ENCODE peak calls at places on chromosome 1, in five cellular contexts. One of them, this sample, is unnamed.

GRCh38 chr1:110860174-110860573 is 12.8 kb upstream of the CD53 start:
- DNase-seq in CD4-positive, CD25-positive, alpha-beta regulatory T cell: no peak
- DNase-seq in IMR-90: no peak
- DNase-seq in left lung: no peak
- DNase-seq in heart left ventricle: no peak
- DNase-seq in this sample: no peak

GRCh38 chr1:47187226-47187925 is 2.5 kb downstream of the PDZK1IP1 start:
- DNase-seq in CD4-positive, CD25-positive, alpha-beta regulatory T cell: no peak
- DNase-seq in IMR-90: no peak
- DNase-seq in left lung: no peak
- DNase-seq in heart left ventricle: no peak
- DNase-seq in this sample: no peak

GRCh38 chr1:66371233-66372005 is 162.5 kb upstream of the SGIP1 start:
- DNase-seq in CD4-positive, CD25-positive, alpha-beta regulatory T cell: no peak
- DNase-seq in IMR-90: peak; percentile 85
- DNase-seq in left lung: no peak
- DNase-seq in heart left ventricle: no peak
- DNase-seq in this sample: no peak

GRCh38 chr1:143698016-143698415 is 273.8 kb downstream of the FAM72C start:
- DNase-seq in CD4-positive, CD25-positive, alpha-beta regulatory T cell: no peak
- DNase-seq in IMR-90: no peak
- DNase-seq in left lung: no peak
- DNase-seq in heart left ventricle: no peak
- DNase-seq in this sample: no peak

GRCh38 chr1:168324745-168325425 is 44.2 kb downstream of the TBX19 start:
- DNase-seq in CD4-positive, CD25-positive, alpha-beta regulatory T cell: no peak
- DNase-seq in IMR-90: no peak
- DNase-seq in left lung: no peak
- DNase-seq in heart left ventricle: no peak
- DNase-seq in this sample: no peak

GRCh38 chr1:109397451-109398342 is at the start of gene SORT1:
- DNase-seq in CD4-positive, CD25-positive, alpha-beta regulatory T cell: peak; percentile 34
- DNase-seq in IMR-90: peak; percentile 83
- DNase-seq in left lung: peak; percentile 84
- DNase-seq in heart left ventricle: peak; percentile 90
- DNase-seq in this sample: peak; percentile 30

GRCh38 chr1:110136911-110137310 is 13.4 kb upstream of the SLC6A17 start:
- DNase-seq in CD4-positive, CD25-positive, alpha-beta regulatory T cell: no peak
- DNase-seq in IMR-90: no peak
- DNase-seq in left lung: no peak
- DNase-seq in heart left ventricle: no peak
- DNase-seq in this sample: peak; percentile 12

GRCh38 chr1:172167801-172168596 is 252.5 kb upstream of the C1orf105 start:
- DNase-seq in CD4-positive, CD25-positive, alpha-beta regulatory T cell: no peak
- DNase-seq in IMR-90: peak; percentile 81
- DNase-seq in left lung: no peak
- DNase-seq in heart left ventricle: no peak
- DNase-seq in this sample: no peak

GRCh38 chr1:245398180-245398579 is 243.4 kb downstream of the KIF26B start:
- DNase-seq in CD4-positive, CD25-positive, alpha-beta regulatory T cell: no peak
- DNase-seq in IMR-90: no peak
- DNase-seq in left lung: no peak
- DNase-seq in heart left ventricle: no peak
- DNase-seq in this sample: no peak

GRCh38 chr1:4062041-4062440 is 162.0 kb upstream of the C1orf174 start:
- DNase-seq in CD4-positive, CD25-positive, alpha-beta regulatory T cell: no peak
- DNase-seq in IMR-90: no peak
- DNase-seq in left lung: no peak
- DNase-seq in heart left ventricle: no peak
- DNase-seq in this sample: no peak
- H3K9me3 ChIP-seq in CD4-positive, CD25-positive, alpha-beta regulatory T cell: no peaks in the 10 kb centered on the region
- H3K9me3 ChIP-seq in IMR-90: peaks cover 51% of the 10 kb centered on the region
- H3K9me3 ChIP-seq in left lung: no peaks in the 10 kb centered on the region
- H3K9me3 ChIP-seq in heart left ventricle: no peaks in the 10 kb centered on the region
- H3K9me3 ChIP-seq in this sample: no peaks in the 10 kb centered on the region

GRCh38 chr1:152328801-152329391 is 3.9 kb upstream of the FLG start:
- DNase-seq in CD4-positive, CD25-positive, alpha-beta regulatory T cell: no peak
- DNase-seq in IMR-90: no peak
- DNase-seq in left lung: no peak
- DNase-seq in heart left ventricle: no peak
- DNase-seq in this sample: no peak
- H3K9me3 ChIP-seq in CD4-positive, CD25-positive, alpha-beta regulatory T cell: no peaks in the 10 kb centered on the region
- H3K9me3 ChIP-seq in IMR-90: no peaks in the 10 kb centered on the region
- H3K9me3 ChIP-seq in left lung: no peaks in the 10 kb centered on the region
- H3K9me3 ChIP-seq in heart left ventricle: no peaks in the 10 kb centered on the region
- H3K9me3 ChIP-seq in this sample: no peaks in the 10 kb centered on the region

DNA sequence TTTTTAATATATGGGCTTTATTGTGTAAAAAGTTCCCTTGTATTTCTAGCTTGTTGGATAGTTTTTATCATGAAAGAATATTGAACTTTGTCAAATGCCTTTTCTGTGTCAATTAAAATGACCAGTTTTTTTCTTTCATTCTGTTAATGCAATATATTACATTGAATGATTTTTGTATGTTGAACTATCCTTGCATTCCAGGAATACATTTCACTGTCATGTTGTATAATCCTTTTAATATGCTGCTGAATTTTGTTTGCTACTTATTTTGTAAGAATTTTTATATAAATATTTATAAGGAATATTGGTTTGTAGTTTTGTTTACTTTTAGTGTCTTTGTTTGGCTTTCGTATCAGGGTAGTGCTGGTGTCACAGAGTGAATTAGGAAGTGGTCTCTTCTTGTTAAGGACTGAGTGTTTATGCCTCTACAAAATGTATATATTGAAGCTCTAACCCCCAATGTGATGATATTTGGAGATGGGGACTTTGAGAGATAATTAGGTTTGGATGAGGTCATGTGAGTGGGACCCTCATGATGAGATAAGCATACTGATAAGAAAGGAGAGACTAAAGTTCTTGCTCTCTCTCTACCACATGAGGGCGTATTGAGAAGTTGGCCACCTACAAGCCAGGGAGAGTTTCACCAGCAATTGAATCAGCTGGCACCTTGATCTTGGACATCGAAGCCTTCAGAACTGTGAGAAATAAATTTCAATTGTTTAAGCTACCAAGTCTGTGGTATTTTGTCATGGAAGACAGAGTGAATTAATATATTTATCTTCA is 12.0 kb upstream of the SLAMF6 start:
- DNase-seq in CD4-positive, CD25-positive, alpha-beta regulatory T cell: no peak
- DNase-seq in IMR-90: no peak
- DNase-seq in left lung: no peak
- DNase-seq in heart left ventricle: no peak
- DNase-seq in this sample: no peak
- H3K9me3 ChIP-seq in CD4-positive, CD25-positive, alpha-beta regulatory T cell: peaks cover 15% of the 10 kb centered on the region
- H3K9me3 ChIP-seq in IMR-90: no peaks in the 10 kb centered on the region
- H3K9me3 ChIP-seq in left lung: peaks cover 33% of the 10 kb centered on the region
- H3K9me3 ChIP-seq in heart left ventricle: peaks cover 29% of the 10 kb centered on the region
- H3K9me3 ChIP-seq in this sample: peaks cover 11% of the 10 kb centered on the region

GRCh38 chr1:238653693-238654321 is 732.6 kb upstream of the CHRM3 start:
- DNase-seq in CD4-positive, CD25-positive, alpha-beta regulatory T cell: no peak
- DNase-seq in IMR-90: peak; percentile 77
- DNase-seq in left lung: no peak
- DNase-seq in heart left ventricle: no peak
- DNase-seq in this sample: no peak
- H3K9me3 ChIP-seq in CD4-positive, CD25-positive, alpha-beta regulatory T cell: no peaks in the 10 kb centered on the region
- H3K9me3 ChIP-seq in IMR-90: no peaks in the 10 kb centered on the region
- H3K9me3 ChIP-seq in left lung: no peaks in the 10 kb centered on the region
- H3K9me3 ChIP-seq in heart left ventricle: peaks cover 7% of the 10 kb centered on the region
- H3K9me3 ChIP-seq in this sample: no peaks in the 10 kb centered on the region

GRCh38 chr1:152774875-152775274 is at the start of gene LCE1F:
- DNase-seq in CD4-positive, CD25-positive, alpha-beta regulatory T cell: no peak
- DNase-seq in IMR-90: no peak
- DNase-seq in left lung: no peak
- DNase-seq in heart left ventricle: no peak
- DNase-seq in this sample: no peak
- H3K9me3 ChIP-seq in CD4-positive, CD25-positive, alpha-beta regulatory T cell: no peaks in the 10 kb centered on the region
- H3K9me3 ChIP-seq in IMR-90: no peaks in the 10 kb centered on the region
- H3K9me3 ChIP-seq in left lung: no peaks in the 10 kb centered on the region
- H3K9me3 ChIP-seq in heart left ventricle: no peaks in the 10 kb centered on the region
- H3K9me3 ChIP-seq in this sample: no peaks in the 10 kb centered on the region

GRCh38 chr1:33061827-33062226 is 19.1 kb upstream of the AZIN2 start:
- DNase-seq in CD4-positive, CD25-positive, alpha-beta regulatory T cell: no peak
- DNase-seq in IMR-90: no peak
- DNase-seq in left lung: no peak
- DNase-seq in heart left ventricle: no peak
- DNase-seq in this sample: no peak
- H3K9me3 ChIP-seq in CD4-positive, CD25-positive, alpha-beta regulatory T cell: peaks cover 40% of the 10 kb centered on the region
- H3K9me3 ChIP-seq in IMR-90: peaks cover 28% of the 10 kb centered on the region
- H3K9me3 ChIP-seq in left lung: peaks cover 51% of the 10 kb centered on the region
- H3K9me3 ChIP-seq in heart left ventricle: peaks cover 33% of the 10 kb centered on the region
- H3K9me3 ChIP-seq in this sample: peaks cover 54% of the 10 kb centered on the region

DNA sequence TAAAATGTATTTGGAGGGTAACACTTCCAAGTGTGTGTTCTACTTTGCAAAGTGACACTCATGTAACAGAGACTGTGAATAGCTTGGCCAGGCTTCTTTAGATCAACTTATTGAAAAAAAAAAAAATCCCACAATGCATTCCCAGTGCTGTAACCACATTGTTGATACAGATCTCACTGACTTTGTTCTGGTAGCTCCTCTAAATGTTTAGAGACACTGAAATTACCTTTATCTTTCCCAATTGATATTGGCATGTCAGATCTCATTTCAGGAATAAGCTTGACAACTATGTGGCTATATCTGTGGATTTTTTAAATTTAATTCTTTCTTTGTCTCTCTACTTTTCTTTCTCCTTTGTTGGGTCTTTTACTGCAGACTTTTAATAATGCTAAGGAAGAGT is 1018.9 kb upstream of the PRMT6 start:
- DNase-seq in CD4-positive, CD25-positive, alpha-beta regulatory T cell: no peak
- DNase-seq in IMR-90: no peak
- DNase-seq in left lung: no peak
- DNase-seq in heart left ventricle: no peak
- DNase-seq in this sample: no peak
- H3K9me3 ChIP-seq in CD4-positive, CD25-positive, alpha-beta regulatory T cell: peaks cover 5% of the 10 kb centered on the region
- H3K9me3 ChIP-seq in IMR-90: peaks cover 5% of the 10 kb centered on the region
- H3K9me3 ChIP-seq in left lung: peaks cover 8% of the 10 kb centered on the region
- H3K9me3 ChIP-seq in heart left ventricle: peaks cover 16% of the 10 kb centered on the region
- H3K9me3 ChIP-seq in this sample: no peaks in the 10 kb centered on the region

DNA sequence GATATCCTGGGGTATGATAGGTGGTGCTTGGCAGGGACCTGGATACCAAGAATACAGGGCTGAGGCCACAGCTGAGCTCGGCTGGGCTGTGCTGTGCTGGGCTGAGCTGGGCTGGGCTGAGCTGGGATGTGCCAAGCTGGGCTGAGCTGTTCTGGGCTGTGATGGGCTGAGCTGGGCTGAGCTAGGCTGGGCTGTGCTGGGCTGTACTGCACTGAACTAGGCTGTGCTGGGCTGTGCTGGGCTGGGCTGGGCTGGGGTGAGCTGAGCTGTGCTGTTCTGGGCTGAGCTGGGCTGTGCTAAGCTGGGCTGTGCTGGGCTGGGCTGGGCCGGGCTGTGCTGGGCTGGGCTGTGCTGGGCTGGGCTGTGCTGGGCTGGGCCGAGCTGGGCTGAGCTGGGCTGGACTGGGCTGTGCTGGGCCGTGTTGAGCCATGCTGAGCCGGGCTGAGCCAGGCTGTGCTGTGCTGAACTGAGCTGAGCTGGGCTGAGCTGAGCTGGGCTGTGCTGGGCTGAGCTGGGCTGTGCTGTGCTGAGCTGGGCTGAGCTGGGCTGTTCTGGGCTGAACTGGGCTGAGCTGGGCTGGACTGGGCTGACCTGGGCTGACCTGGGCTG is 94.7 kb upstream of the ACTRT2 start:
- DNase-seq in CD4-positive, CD25-positive, alpha-beta regulatory T cell: no peak
- DNase-seq in IMR-90: no peak
- DNase-seq in left lung: no peak
- DNase-seq in heart left ventricle: no peak
- DNase-seq in this sample: no peak
- H3K9me3 ChIP-seq in CD4-positive, CD25-positive, alpha-beta regulatory T cell: no peaks in the 10 kb centered on the region
- H3K9me3 ChIP-seq in IMR-90: peaks cover 73% of the 10 kb centered on the region
- H3K9me3 ChIP-seq in left lung: no peaks in the 10 kb centered on the region
- H3K9me3 ChIP-seq in heart left ventricle: no peaks in the 10 kb centered on the region
- H3K9me3 ChIP-seq in this sample: no peaks in the 10 kb centered on the region

This sample was measured in CD4-positive, alpha-beta T cell.